ENCODE peak calls at places on chromosomes 7 and 10, in eight cellular contexts. One of them, this sample, is unnamed. For H3K4me1, the result is how much of the 10 kb centered on the place peaks cover.

GRCh38 chr7:128948976-128949760 is 11.4 kb downstream of the IRF5 start:
- DNase-seq in SJSA1: no peak
- DNase-seq in heart left ventricle: no peak
- DNase-seq in cardiac muscle cell: peak
- DNase-seq in mesenchymal stem cell: no peak
- DNase-seq in breast epithelium: no peak
- DNase-seq in heart right ventricle: no peak
- DNase-seq in psoas muscle: no peak
- DNase-seq in this sample: no peak

GRCh38 chr7:786472-787255 is 45.6 kb upstream of the SUN1 start:
- DNase-seq in mesenchymal stem cell: peak
- DNase-seq in heart left ventricle: peak
- DNase-seq in heart right ventricle: peak
- DNase-seq in breast epithelium: peak
- DNase-seq in SJSA1: peak
- DNase-seq in cardiac muscle cell: peak
- DNase-seq in psoas muscle: peak
- DNase-seq in this sample: peak

GRCh38 chr7:112630565-112630964 is 149.8 kb downstream of the LSMEM1 start:
- DNase-seq in breast epithelium: no peak
- DNase-seq in cardiac muscle cell: peak
- DNase-seq in mesenchymal stem cell: peak
- DNase-seq in heart right ventricle: no peak
- DNase-seq in SJSA1: no peak
- DNase-seq in psoas muscle: no peak
- DNase-seq in heart left ventricle: no peak
- DNase-seq in this sample: no peak

GRCh38 chr10:75399461-75400162 is 2.0 kb downstream of the ZNF503 start:
- DNase-seq in cardiac muscle cell: peak
- DNase-seq in breast epithelium: peak
- DNase-seq in heart left ventricle: peak
- DNase-seq in SJSA1: peak
- DNase-seq in mesenchymal stem cell: peak
- DNase-seq in heart right ventricle: peak
- DNase-seq in psoas muscle: peak
- DNase-seq in this sample: peak

GRCh38 chr7:50676079-50676478 is 106.6 kb downstream of the GRB10 start:
- DNase-seq in mesenchymal stem cell: no peak
- DNase-seq in heart left ventricle: no peak
- DNase-seq in SJSA1: no peak
- DNase-seq in breast epithelium: no peak
- DNase-seq in heart right ventricle: no peak
- DNase-seq in psoas muscle: no peak
- DNase-seq in cardiac muscle cell: no peak
- DNase-seq in this sample: no peak

GRCh38 chr7:657565-658119 is 68.9 kb upstream of the DNAAF5 start:
- DNase-seq in SJSA1: no peak
- DNase-seq in mesenchymal stem cell: peak
- DNase-seq in psoas muscle: no peak
- DNase-seq in cardiac muscle cell: peak
- DNase-seq in heart right ventricle: no peak
- DNase-seq in breast epithelium: no peak
- DNase-seq in heart left ventricle: no peak
- DNase-seq in this sample: no peak

GRCh38 chr7:107167483-107168232 is 1.1 kb upstream of the HBP1 start:
- DNase-seq in breast epithelium: no peak
- DNase-seq in mesenchymal stem cell: peak
- DNase-seq in psoas muscle: no peak
- DNase-seq in SJSA1: no peak
- DNase-seq in cardiac muscle cell: peak
- DNase-seq in heart right ventricle: peak
- DNase-seq in heart left ventricle: no peak
- DNase-seq in this sample: no peak

GRCh38 chr10:48252354-48252650 is 22.2 kb downstream of the FRMPD2 start:
- DNase-seq in breast epithelium: no peak
- DNase-seq in cardiac muscle cell: no peak
- DNase-seq in heart left ventricle: no peak
- DNase-seq in SJSA1: no peak
- DNase-seq in psoas muscle: no peak
- DNase-seq in mesenchymal stem cell: no peak
- DNase-seq in heart right ventricle: no peak
- DNase-seq in this sample: no peak

GRCh38 chr10:3330687-3331086 is 158.1 kb upstream of the PITRM1 start:
- DNase-seq in heart right ventricle: no peak
- DNase-seq in SJSA1: peak
- DNase-seq in psoas muscle: peak
- DNase-seq in heart left ventricle: no peak
- DNase-seq in mesenchymal stem cell: peak
- DNase-seq in breast epithelium: no peak
- DNase-seq in cardiac muscle cell: peak
- DNase-seq in this sample: no peak

GRCh38 chr10:97518601-97519043 is 19.9 kb downstream of the UBTD1 start:
- DNase-seq in psoas muscle: no peak
- DNase-seq in cardiac muscle cell: peak
- DNase-seq in SJSA1: no peak
- DNase-seq in breast epithelium: no peak
- DNase-seq in heart left ventricle: no peak
- DNase-seq in mesenchymal stem cell: peak
- DNase-seq in heart right ventricle: no peak
- DNase-seq in this sample: no peak

GRCh38 chr10:50607526-50607925 is 16.2 kb downstream of the SGMS1 start:
- DNase-seq in breast epithelium: no peak
- DNase-seq in heart right ventricle: no peak
- DNase-seq in psoas muscle: no peak
- DNase-seq in SJSA1: no peak
- DNase-seq in cardiac muscle cell: peak
- DNase-seq in mesenchymal stem cell: no peak
- DNase-seq in heart left ventricle: no peak
- DNase-seq in this sample: no peak

GRCh38 chr10:28020080-28020860 is 21.4 kb upstream of the ODAD2 start:
- DNase-seq in heart left ventricle: no peak
- DNase-seq in breast epithelium: no peak
- DNase-seq in SJSA1: no peak
- DNase-seq in cardiac muscle cell: no peak
- DNase-seq in psoas muscle: no peak
- DNase-seq in heart right ventricle: no peak
- DNase-seq in mesenchymal stem cell: no peak
- DNase-seq in this sample: no peak

DNA sequence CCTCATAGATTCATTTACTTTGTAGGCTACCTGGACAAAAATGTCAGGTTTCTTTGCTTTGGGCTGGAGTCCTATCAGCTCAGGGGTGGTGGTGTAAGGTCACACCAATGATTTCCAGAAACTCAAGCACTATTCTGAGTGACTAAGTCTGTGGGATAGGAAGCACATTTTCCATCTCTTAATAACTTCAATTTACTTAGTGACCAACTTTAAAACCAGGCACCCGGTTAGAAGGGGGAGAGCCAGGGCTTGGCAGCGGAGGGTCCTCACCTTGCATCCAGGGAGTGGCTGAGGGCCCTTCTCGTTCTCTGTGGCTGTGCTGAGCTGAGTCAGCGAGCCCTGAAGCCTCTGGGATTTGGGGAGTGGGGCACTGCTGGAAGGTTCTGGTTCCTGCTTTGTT is 6.7 kb downstream of the CHST3 start:
- DNase-seq in SJSA1: no peak
- DNase-seq in mesenchymal stem cell: no peak
- DNase-seq in cardiac muscle cell: no peak
- DNase-seq in heart left ventricle: no peak
- DNase-seq in psoas muscle: no peak
- DNase-seq in heart right ventricle: no peak
- DNase-seq in breast epithelium: no peak
- DNase-seq in this sample: no peak
- H3K4me1 ChIP-seq in SJSA1: half or more
- H3K4me1 ChIP-seq in mesenchymal stem cell: half or more
- H3K4me1 ChIP-seq in cardiac muscle cell: under half
- H3K4me1 ChIP-seq in heart left ventricle: under half
- H3K4me1 ChIP-seq in psoas muscle: half or more
- H3K4me1 ChIP-seq in heart right ventricle: half or more
- H3K4me1 ChIP-seq in breast epithelium: under half
- H3K4me1 ChIP-seq in this sample: under half

GRCh38 chr7:144908943-144909556 is 73.2 kb upstream of the TPK1 start:
- DNase-seq in SJSA1: no peak
- DNase-seq in psoas muscle: no peak
- DNase-seq in breast epithelium: no peak
- DNase-seq in heart left ventricle: no peak
- DNase-seq in mesenchymal stem cell: no peak
- DNase-seq in heart right ventricle: no peak
- DNase-seq in cardiac muscle cell: no peak
- DNase-seq in this sample: no peak

GRCh38 chr7:144908324-144908723 is 72.5 kb upstream of the TPK1 start:
- DNase-seq in SJSA1: no peak
- DNase-seq in heart right ventricle: no peak
- DNase-seq in psoas muscle: no peak
- DNase-seq in mesenchymal stem cell: no peak
- DNase-seq in heart left ventricle: no peak
- DNase-seq in cardiac muscle cell: no peak
- DNase-seq in breast epithelium: no peak
- DNase-seq in this sample: no peak

GRCh38 chr7:144903201-144903600 is 67.3 kb upstream of the TPK1 start:
- DNase-seq in heart right ventricle: no peak
- DNase-seq in SJSA1: no peak
- DNase-seq in heart left ventricle: no peak
- DNase-seq in mesenchymal stem cell: no peak
- DNase-seq in breast epithelium: no peak
- DNase-seq in cardiac muscle cell: no peak
- DNase-seq in psoas muscle: no peak
- DNase-seq in this sample: no peak

DNA sequence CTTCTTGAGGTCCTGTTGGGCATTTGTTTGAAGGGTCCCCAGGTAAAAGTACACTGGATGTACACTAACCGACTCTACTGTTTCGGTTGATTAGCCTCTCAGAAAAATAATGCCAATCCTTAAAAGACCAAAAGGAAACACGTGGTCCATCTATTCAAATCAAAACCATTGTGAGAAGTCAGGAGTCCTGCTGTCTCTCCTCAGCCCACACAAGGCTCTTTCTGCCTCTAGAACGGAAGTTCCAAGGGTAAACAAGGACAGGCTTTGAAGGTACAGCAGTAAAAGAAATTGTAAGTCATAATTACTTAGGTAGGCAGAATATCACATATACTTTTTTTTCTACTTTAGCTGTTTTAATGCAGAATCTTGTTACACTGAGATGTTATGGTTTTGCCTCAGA is 71.7 kb upstream of the TPK1 start:
- DNase-seq in breast epithelium: no peak
- DNase-seq in SJSA1: no peak
- DNase-seq in heart left ventricle: no peak
- DNase-seq in psoas muscle: no peak
- DNase-seq in cardiac muscle cell: no peak
- DNase-seq in heart right ventricle: no peak
- DNase-seq in mesenchymal stem cell: no peak
- DNase-seq in this sample: no peak
- H3K4me3 ChIP-seq in breast epithelium: no peak
- H3K4me3 ChIP-seq in SJSA1: no peak
- H3K4me3 ChIP-seq in heart left ventricle: no peak
- H3K4me3 ChIP-seq in psoas muscle: no peak
- H3K4me3 ChIP-seq in cardiac muscle cell: no peak
- H3K4me3 ChIP-seq in heart right ventricle: no peak
- H3K4me3 ChIP-seq in mesenchymal stem cell: no peak
- H3K4me3 ChIP-seq in this sample: no peak

GRCh38 chr10:129621062-129621461 is 154.0 kb downstream of the MGMT start:
- DNase-seq in heart left ventricle: no peak
- DNase-seq in heart right ventricle: no peak
- DNase-seq in SJSA1: no peak
- DNase-seq in psoas muscle: no peak
- DNase-seq in cardiac muscle cell: no peak
- DNase-seq in mesenchymal stem cell: no peak
- DNase-seq in breast epithelium: no peak
- DNase-seq in this sample: no peak
- H3K4me1 ChIP-seq in heart left ventricle: under half
- H3K4me1 ChIP-seq in heart right ventricle: under half
- H3K4me1 ChIP-seq in SJSA1: under half
- H3K4me1 ChIP-seq in psoas muscle: under half
- H3K4me1 ChIP-seq in cardiac muscle cell: under half
- H3K4me1 ChIP-seq in mesenchymal stem cell: under half
- H3K4me1 ChIP-seq in breast epithelium: under half
- H3K4me1 ChIP-seq in this sample: under half

DNA sequence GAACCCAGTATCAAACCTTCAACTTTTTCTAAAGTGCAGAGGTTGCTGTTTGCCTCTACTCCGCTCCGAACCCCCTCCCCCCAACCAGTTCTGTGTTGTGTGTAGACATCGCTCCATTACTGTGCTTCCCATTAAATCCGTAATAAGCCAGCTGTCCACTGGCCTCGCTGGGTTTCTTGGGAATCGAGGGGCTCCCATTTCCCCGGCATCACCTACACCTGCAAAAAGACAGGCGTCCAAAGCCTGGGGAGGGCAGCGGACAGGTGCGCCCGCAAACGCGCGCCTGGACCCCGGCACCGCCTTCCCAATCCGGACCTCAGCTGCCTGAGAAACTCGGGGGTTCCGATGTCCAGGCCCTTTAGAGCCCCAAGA is 631 bp downstream of the RTKN2 start:
- DNase-seq in heart right ventricle: no peak
- DNase-seq in psoas muscle: peak
- DNase-seq in heart left ventricle: no peak
- DNase-seq in breast epithelium: no peak
- DNase-seq in SJSA1: no peak
- DNase-seq in mesenchymal stem cell: no peak
- DNase-seq in cardiac muscle cell: no peak
- DNase-seq in this sample: no peak
- H3K4me3 ChIP-seq in heart right ventricle: peak
- H3K4me3 ChIP-seq in psoas muscle: peak
- H3K4me3 ChIP-seq in heart left ventricle: peak
- H3K4me3 ChIP-seq in breast epithelium: peak
- H3K4me3 ChIP-seq in SJSA1: peak
- H3K4me3 ChIP-seq in mesenchymal stem cell: peak
- H3K4me3 ChIP-seq in cardiac muscle cell: peak
- H3K4me3 ChIP-seq in this sample: peak

GRCh38 chr7:100384623-100385372 is 11.5 kb downstream of the PILRA start:
- DNase-seq in psoas muscle: no peak
- DNase-seq in breast epithelium: no peak
- DNase-seq in SJSA1: no peak
- DNase-seq in mesenchymal stem cell: no peak
- DNase-seq in heart right ventricle: no peak
- DNase-seq in heart left ventricle: no peak
- DNase-seq in cardiac muscle cell: no peak
- DNase-seq in this sample: no peak
- H3K4me1 ChIP-seq in psoas muscle: under half
- H3K4me1 ChIP-seq in breast epithelium: under half
- H3K4me1 ChIP-seq in SJSA1: under half
- H3K4me1 ChIP-seq in mesenchymal stem cell: under half
- H3K4me1 ChIP-seq in heart right ventricle: under half
- H3K4me1 ChIP-seq in heart left ventricle: under half
- H3K4me1 ChIP-seq in cardiac muscle cell: under half
- H3K4me1 ChIP-seq in this sample: under half

DNA sequence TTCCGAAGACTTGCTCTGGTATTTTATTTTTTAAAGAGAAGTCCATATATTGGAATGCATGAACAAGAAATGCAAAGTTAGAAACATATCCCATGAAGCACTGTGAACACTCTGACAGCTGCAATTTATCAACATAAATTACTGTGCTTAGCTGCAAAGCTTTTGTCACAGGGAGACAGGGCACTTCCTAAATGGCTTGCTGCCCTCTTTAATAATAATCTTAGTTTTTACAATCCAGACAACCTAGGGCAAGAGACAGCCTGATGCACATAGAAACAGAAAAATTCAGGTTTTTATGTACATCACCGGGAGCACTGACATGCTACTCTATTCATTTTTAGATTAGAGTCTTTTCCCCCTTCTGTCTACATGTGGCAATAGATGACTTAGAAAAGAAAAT is 78.4 kb upstream of the NOBOX start:
- DNase-seq in SJSA1: no peak
- DNase-seq in heart right ventricle: no peak
- DNase-seq in mesenchymal stem cell: no peak
- DNase-seq in cardiac muscle cell: no peak
- DNase-seq in breast epithelium: no peak
- DNase-seq in psoas muscle: no peak
- DNase-seq in heart left ventricle: no peak
- DNase-seq in this sample: no peak
- H3K4me3 ChIP-seq in SJSA1: no peak
- H3K4me3 ChIP-seq in heart right ventricle: no peak
- H3K4me3 ChIP-seq in mesenchymal stem cell: no peak
- H3K4me3 ChIP-seq in cardiac muscle cell: no peak
- H3K4me3 ChIP-seq in breast epithelium: no peak
- H3K4me3 ChIP-seq in psoas muscle: no peak
- H3K4me3 ChIP-seq in heart left ventricle: no peak
- H3K4me3 ChIP-seq in this sample: no peak